ENCODE peak calls at places on chromosomes 11 and 22, in four cellular contexts. Q is B cell, C is EL, N is tibial artery. W is an unnamed sample.

GRCh38 chr11:132186699-132187098 is 816.3 kb downstream of the NTM start:
- DNase-seq in Q (no peak), C (no peak), N (no peak), W (no peak)

GRCh38 chr11:41983458-41983857 is 524.0 kb upstream of the LRRC4C start:
- DNase-seq in Q (no peak), C (no peak), N (no peak), W (no peak)

GRCh38 chr11:59088164-59088563 is 2.1 kb downstream of the GLYATL1B start:
- DNase-seq in Q (no peak), C (no peak), N (no peak), W (no peak)

GRCh38 chr11:33868646-33869461 is 23.0 kb downstream of the LMO2 start:
- DNase-seq in Q (peak), C (no peak), N (no peak), W (no peak)

GRCh38 chr22:50246242-50247175 is 1.7 kb upstream of the TUBGCP6 start:
- DNase-seq in Q (no peak), C (no peak), N (no peak), W (no peak)

GRCh38 chr11:79461144-79461543 is 20.3 kb upstream of the TENM4 start:
- DNase-seq in Q (no peak), C (peak), N (no peak), W (no peak)

GRCh38 chr11:10139656-10140055 is 154.4 kb downstream of the SBF2 start:
- DNase-seq in Q (no peak), C (peak), N (no peak), W (no peak)

GRCh38 chr11:57527056-57527631 is 3.4 kb downstream of the TIMM10 start:
- DNase-seq in Q (no peak), C (peak), N (peak), W (no peak)

GRCh38 chr11:126647735-126648134 is 292.2 kb downstream of the ST3GAL4 start:
- DNase-seq in Q (no peak), C (peak), N (no peak), W (no peak)

GRCh38 chr11:102762414-102762813 is 18.0 kb downstream of the MMP10 start:
- DNase-seq in Q (no peak), C (peak), N (no peak), W (no peak)

GRCh38 chr22:44516841-44517240 is 18.8 kb upstream of the RTL6 start:
- DNase-seq in Q (no peak), C (no peak), N (no peak), W (no peak)

GRCh38 chr11:104001474-104001873 is 35.0 kb upstream of the DDI1 start:
- DNase-seq in Q (no peak), C (peak), N (no peak), W (no peak)

GRCh38 chr11:47946682-47947575 is 33.4 kb upstream of the PTPRJ start:
- DNase-seq in Q (no peak), C (peak), N (peak), W (peak)

GRCh38 chr11:103541186-103541795 is 432.1 kb downstream of the DYNC2H1 start:
- DNase-seq in Q (no peak), C (no peak), N (no peak), W (no peak)

GRCh38 chr22:23219317-23219716 is 39.0 kb downstream of the BCR start:
- DNase-seq in Q (no peak), C (no peak), N (no peak), W (no peak)

GRCh38 chr11:62253999-62254542 is 12.0 kb downstream of the SCGB1D2 start:
- DNase-seq in Q (no peak), C (no peak), N (no peak), W (no peak)

GRCh38 chr11:133605493-133605892 is 73.2 kb upstream of the OPCML start:
- DNase-seq in Q (no peak), C (no peak), N (no peak), W (no peak)

GRCh38 chr11:22763166-22763565 is 66.4 kb downstream of the SVIP start:
- DNase-seq in Q (no peak), C (no peak), N (no peak), W (no peak)

GRCh38 chr11:35236667-35237003 is 97.7 kb downstream of the CD44 start:
- DNase-seq in Q (no peak), C (peak), N (no peak), W (no peak)

W was measured in thoracic aorta.